ENCODE peak calls at places on chromosomes 6 and 20, in ten cellular contexts. K, Y, H, W, G, V, L, Q, O and C are unnamed samples.
A peak's percentile ranks its signal among the peaks of the same experiment; 100 is the strongest.

GRCh38 chr6:147285087-147285855 is 81.1 kb downstream of the STXBP5 start:
- DNase-seq in K (no peak), Y (peak; percentile 64), H (peak; percentile 82), W (no peak), G (peak; percentile 76), V (no peak), L (no peak), Q (no peak), O (no peak), C (peak; percentile 50)

GRCh38 chr20:34528921-34529297 is 12.7 kb downstream of the DYNLRB1 start:
- DNase-seq in K (no peak), Y (no peak), H (peak; percentile 39), W (peak; percentile 78), G (peak; percentile 16), V (no peak), L (peak; percentile 52), Q (no peak), O (peak; percentile 81), C (no peak)

GRCh38 chr6:15184441-15184861 is 61.4 kb upstream of the JARID2 start:
- DNase-seq in K (no peak), Y (peak; percentile 85), H (no peak), W (no peak), G (no peak), V (peak; percentile 40), L (no peak), Q (no peak), O (no peak), C (no peak)

GRCh38 chr20:38166707-38167233 is 1.7 kb upstream of the TGM2 start:
- DNase-seq in K (no peak), Y (no peak), H (no peak), W (peak; percentile 32), G (no peak), V (no peak), L (no peak), Q (no peak), O (no peak), C (no peak)

GRCh38 chr6:98203170-98203806 is 631.1 kb upstream of the POU3F2 start:
- DNase-seq in K (no peak), Y (peak; percentile 4), H (no peak), W (no peak), G (peak; percentile 0), V (no peak), L (no peak), Q (no peak), O (no peak), C (peak; percentile 22)

GRCh38 chr6:71289802-71290175 is 1.2 kb downstream of the OGFRL1 start:
- DNase-seq in K (no peak), Y (no peak), H (no peak), W (no peak), G (no peak), V (no peak), L (no peak), Q (no peak), O (no peak), C (no peak)

GRCh38 chr6:8589941-8590676 is 154.8 kb upstream of the SLC35B3 start:
- DNase-seq in K (no peak), Y (no peak), H (no peak), W (no peak), G (no peak), V (no peak), L (no peak), Q (no peak), O (no peak), C (no peak)

GRCh38 chr6:139587469-139587868 is 213.0 kb upstream of the CITED2 start:
- DNase-seq in K (no peak), Y (peak; percentile 21), H (peak; percentile 86), W (no peak), G (peak; percentile 82), V (no peak), L (no peak), Q (no peak), O (no peak), C (peak; percentile 98)

GRCh38 chr20:51021067-51022025 is 1.6 kb downstream of the KCNG1 start:
- DNase-seq in K (no peak), Y (peak; percentile 44), H (peak; percentile 30), W (no peak), G (peak; percentile 38), V (no peak), L (no peak), Q (no peak), O (no peak), C (peak; percentile 42)

GRCh38 chr6:97901531-97901930 is 618.5 kb upstream of the MMS22L start:
- DNase-seq in K (no peak), Y (peak; percentile 40), H (no peak), W (no peak), G (no peak), V (no peak), L (no peak), Q (no peak), O (no peak), C (no peak)

GRCh38 chr6:122154912-122155516 is 244.4 kb upstream of the HSF2 start:
- DNase-seq in K (no peak), Y (no peak), H (peak; percentile 3), W (peak; percentile 64), G (peak; percentile 0), V (no peak), L (no peak), Q (no peak), O (no peak), C (no peak)

DNA sequence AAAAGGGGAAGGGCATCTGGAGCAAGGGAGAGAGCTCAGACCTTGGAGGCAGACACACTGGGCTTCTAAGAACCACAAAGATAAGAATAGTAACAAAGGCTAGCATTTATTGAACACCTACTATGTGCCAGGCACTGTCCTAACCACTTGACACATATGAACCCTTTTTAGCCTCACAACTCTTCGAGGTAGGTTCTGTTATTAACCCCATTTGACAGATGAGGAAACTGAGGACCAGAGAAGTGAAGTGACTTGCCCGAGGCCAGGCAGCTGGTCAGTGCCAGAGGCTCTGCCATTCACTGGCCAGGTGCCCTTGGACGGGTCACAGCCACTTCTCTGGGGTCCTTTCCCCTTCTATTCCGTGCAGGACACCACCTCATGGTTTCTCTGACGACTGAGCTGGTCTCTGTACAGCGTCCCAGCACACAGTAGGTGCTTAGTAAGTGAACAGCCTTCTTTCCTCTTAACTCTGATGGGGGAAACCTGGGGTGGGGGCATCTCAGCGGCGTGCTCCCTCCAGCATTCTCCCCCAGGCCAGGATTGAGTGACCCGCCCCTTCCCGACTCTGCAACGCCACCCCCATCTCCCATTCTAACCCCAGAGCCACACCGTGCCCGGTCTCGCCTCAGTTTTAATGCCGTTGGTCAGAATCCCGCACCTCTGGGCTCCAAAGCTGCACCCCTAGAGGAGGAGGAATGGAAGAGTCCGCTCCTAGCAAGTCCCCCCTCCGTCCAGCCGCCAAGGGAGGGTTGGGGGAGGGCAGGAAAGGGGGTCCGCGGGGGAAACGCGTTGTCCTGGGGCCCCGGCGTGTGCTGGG is 55.7 kb downstream of the CD40 start:
- DNase-seq in K (no peak), Y (no peak), H (no peak), W (no peak), G (no peak), V (no peak), L (no peak), Q (no peak), O (no peak), C (no peak)
- H3K4me3 ChIP-seq in K (no peak overlapping the region), Y (no peak overlapping the region), H (no peak overlapping the region), W (no peak overlapping the region), G (no peak overlapping the region), V (no peak overlapping the region), L (no peak overlapping the region), Q (no peak overlapping the region), O (no peak overlapping the region), C (no peak overlapping the region)

DNA sequence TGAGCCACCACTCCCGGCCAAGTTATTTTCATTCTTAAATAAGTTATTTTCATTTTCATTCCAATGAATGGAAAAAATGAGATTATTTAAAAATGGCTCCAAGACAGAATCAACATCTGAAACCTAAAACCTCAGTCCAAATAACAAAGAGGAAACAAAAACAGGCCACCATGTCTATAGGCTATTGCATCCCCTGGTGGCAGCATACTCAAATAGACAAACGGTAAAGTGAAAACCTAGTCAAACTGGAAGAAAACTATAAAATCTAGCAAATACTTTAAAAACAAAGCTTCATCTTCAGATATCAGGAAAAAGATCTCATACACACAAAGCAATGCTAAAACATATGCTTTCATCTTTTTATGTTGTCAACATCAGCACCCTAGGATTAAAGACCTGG is 20.9 kb downstream of the IL17A start:
- DNase-seq in K (no peak), Y (no peak), H (no peak), W (no peak), G (no peak), V (no peak), L (no peak), Q (no peak), O (no peak), C (no peak)
- TF ChIP-seq CTCF in K (no peak), Y (no peak), H (no peak), W (no peak), G (no peak), V (peak; percentile 55), L (no peak), Q (no peak), O (no peak), C (no peak)

GRCh38 chr20:58228484-58229197 is at the start of gene ANKRD60:
- DNase-seq in K (peak; percentile 43), Y (no peak), H (peak; percentile 46), W (peak; percentile 59), G (peak; percentile 64), V (no peak), L (peak; percentile 20), Q (no peak), O (no peak), C (peak; percentile 65)

GRCh38 chr20:58225490-58226200 is 2.8 kb downstream of the ANKRD60 start:
- DNase-seq in K (no peak), Y (no peak), H (no peak), W (peak; percentile 30), G (peak; percentile 31), V (no peak), L (no peak), Q (no peak), O (no peak), C (no peak)

GRCh38 chr20:58229198-58229802 is 847 bp upstream of the ANKRD60 start:
- DNase-seq in K (no peak), Y (no peak), H (peak; percentile 17), W (peak; percentile 26), G (no peak), V (no peak), L (no peak), Q (no peak), O (no peak), C (peak; percentile 40)

GRCh38 chr20:58227391-58228102 is 906 bp downstream of the ANKRD60 start:
- DNase-seq in K (no peak), Y (no peak), H (no peak), W (peak; percentile 43), G (no peak), V (no peak), L (no peak), Q (no peak), O (no peak), C (no peak)

DNA sequence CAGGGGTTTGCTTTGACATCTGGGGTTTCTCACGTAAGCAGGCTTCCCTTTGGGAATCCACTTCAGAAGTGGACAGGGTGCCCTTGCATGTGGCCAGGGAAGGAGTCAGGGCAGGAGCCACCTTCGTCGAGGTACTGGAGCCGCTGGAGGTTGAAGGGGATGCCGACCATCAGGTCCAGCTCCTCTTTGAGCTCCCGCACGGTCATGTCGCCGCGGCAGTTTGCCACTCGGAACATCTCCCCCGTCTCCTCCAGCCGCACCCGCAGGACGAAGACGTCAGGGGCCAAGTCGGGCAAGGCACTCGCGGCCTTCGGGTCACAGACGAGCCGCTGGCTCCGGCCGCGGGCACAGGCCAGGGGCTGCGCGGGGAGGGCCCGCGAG is 360 bp downstream of the ANKRD60 start:
- DNase-seq in K (no peak), Y (no peak), H (peak; percentile 19), W (peak; percentile 60), G (no peak), V (no peak), L (no peak), Q (no peak), O (no peak), C (no peak)
- H3K4me3 ChIP-seq in K (no peak overlapping the region), Y (no peak overlapping the region), H (no peak overlapping the region), W (no peak overlapping the region), G (peak overlapping the region; percentile 36), V (no peak overlapping the region), L (no peak overlapping the region), Q (no peak overlapping the region), O (no peak overlapping the region), C (peak overlapping the region; percentile 49)

GRCh38 chr6:68876792-68877493 is 241.9 kb downstream of the ADGRB3 start:
- DNase-seq in K (no peak), Y (peak; percentile 44), H (peak; percentile 53), W (no peak), G (peak; percentile 46), V (peak; percentile 3), L (no peak), Q (no peak), O (no peak), C (peak; percentile 6)
- TF ChIP-seq CTCF in K (peak; percentile 55), Y (no peak), H (peak; percentile 37), W (no peak), G (peak; percentile 48), V (peak; percentile 21), L (peak; percentile 49), Q (no peak), O (peak; percentile 38), C (peak; percentile 31)